ENCODE peak calls at places on chromosome 7, in five cellular contexts. D is SK-N-SH, J is GM23248, K is MM.1S, W is PC-3. X is an unnamed sample. For H3F3A and H3K79me2, the result is how much of the 10 kb centered on the place peaks cover.

GRCh38 chr7:78296689-78297371 is 498.3 kb downstream of the PHTF2 start:
- DNase-seq in D (no peak), J (no peak), K (no peak), W (peak), X (no peak)

GRCh38 chr7:26117970-26118369 is 34.0 kb upstream of the NFE2L3 start:
- DNase-seq in D (no peak), J (no peak), K (no peak), W (no peak), X (no peak)

GRCh38 chr7:899806-900205 is 23.5 kb downstream of the GET4 start:
- DNase-seq in D (no peak), J (no peak), K (no peak), W (no peak), X (no peak)

GRCh38 chr7:33418251-33418701 is 288.9 kb downstream of the BBS9 start:
- DNase-seq in D (no peak), J (peak), K (no peak), W (no peak), X (peak)

GRCh38 chr7:106841896-106842390 is 23.1 kb upstream of the PIK3CG start:
- DNase-seq in D (peak), J (peak), K (no peak), W (no peak), X (peak)

GRCh38 chr7:46145412-46145811 is 224.3 kb upstream of the IGFBP3 start:
- DNase-seq in D (no peak), J (peak), K (no peak), W (peak), X (peak)

GRCh38 chr7:19079066-19079465 is 38.4 kb downstream of the TWIST1 start:
- DNase-seq in D (no peak), J (no peak), K (no peak), W (peak), X (no peak)

GRCh38 chr7:1758417-1758858 is 88.4 kb downstream of the ELFN1 start:
- DNase-seq in D (peak), J (peak), K (peak), W (peak), X (peak)

GRCh38 chr7:157010588-157011332 is at the start of gene MNX1:
- DNase-seq in D (peak), J (no peak), K (peak), W (peak), X (peak)

GRCh38 chr7:155490697-155491628 is 33.0 kb downstream of the EN2 start:
- DNase-seq in D (peak), J (peak), K (no peak), W (no peak), X (peak)

GRCh38 chr7:98203261-98203963 is 7.8 kb upstream of the BHLHA15 start:
- DNase-seq in D (no peak), J (no peak), K (no peak), W (no peak), X (no peak)

GRCh38 chr7:51619880-51620279 is 303.3 kb upstream of the COBL start:
- DNase-seq in D (no peak), J (no peak), K (no peak), W (no peak), X (no peak)

GRCh38 chr7:5489991-5490536 is 66.4 kb upstream of the TNRC18 start:
- DNase-seq in D (no peak), J (no peak), K (no peak), W (no peak), X (no peak)

GRCh38 chr7:151460474-151460855 is 20.5 kb upstream of the CRYGN start:
- DNase-seq in D (no peak), J (peak), K (no peak), W (no peak), X (no peak)

GRCh38 chr7:150852371-150852905 is at the start of gene AOC1:
- DNase-seq in D (no peak), J (no peak), K (no peak), W (no peak), X (no peak)

GRCh38 chr7:22443370-22444180 is 56.4 kb downstream of the STEAP1B start:
- DNase-seq in D (no peak), J (peak), K (no peak), W (peak), X (no peak)

GRCh38 chr7:18421297-18422004 is 74.1 kb upstream of the HDAC9 start:
- DNase-seq in D (no peak), J (no peak), K (no peak), W (no peak), X (peak)

GRCh38 chr7:158591944-158592343 is 4.3 kb upstream of the PTPRN2 start:
- DNase-seq in D (no peak), J (no peak), K (no peak), W (no peak), X (no peak)
- H3F3A ChIP-seq in D (under half), J (under half), K (under half), W (under half), X (under half)

DNA sequence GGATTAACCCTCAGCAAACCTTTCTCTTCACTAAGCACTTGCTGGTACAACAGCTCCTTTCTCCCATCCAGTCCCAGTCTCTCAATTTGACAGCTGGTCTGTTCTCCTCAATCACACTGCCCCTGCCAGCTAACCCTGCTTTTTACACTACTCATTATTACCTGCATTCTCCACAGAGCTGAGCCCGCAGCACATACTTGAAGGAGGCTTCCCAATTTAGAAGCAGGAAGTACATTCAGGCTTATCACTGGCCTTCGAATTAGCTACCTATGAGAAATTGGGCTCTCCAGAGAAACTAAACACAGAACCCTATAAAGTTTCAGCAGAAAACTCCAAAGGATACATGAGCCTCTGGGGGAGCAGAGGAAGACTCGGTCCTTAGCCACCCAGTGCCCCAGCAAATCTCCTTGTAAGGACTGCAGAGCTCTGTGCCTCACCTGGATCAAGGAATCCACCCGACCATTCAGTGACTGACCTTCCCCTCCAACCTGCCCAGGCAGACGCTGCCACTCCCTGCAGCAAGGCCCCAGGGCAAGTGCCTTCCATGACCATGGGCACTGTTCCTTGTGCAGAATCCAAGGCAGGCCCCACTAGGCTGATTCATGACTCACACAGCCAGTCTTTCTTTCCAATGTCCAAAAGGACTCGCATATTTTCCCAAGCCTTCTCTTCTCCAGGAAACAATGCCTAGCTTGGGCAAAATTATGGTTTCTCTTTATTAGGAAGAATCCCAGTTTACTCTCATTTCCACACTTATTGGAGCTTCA is 68.0 kb downstream of the VOPP1 start:
- DNase-seq in D (no peak), J (peak), K (peak), W (peak), X (no peak)
- H3K79me2 ChIP-seq in D (half or more), J (half or more), K (half or more), W (under half), X (under half)

DNA sequence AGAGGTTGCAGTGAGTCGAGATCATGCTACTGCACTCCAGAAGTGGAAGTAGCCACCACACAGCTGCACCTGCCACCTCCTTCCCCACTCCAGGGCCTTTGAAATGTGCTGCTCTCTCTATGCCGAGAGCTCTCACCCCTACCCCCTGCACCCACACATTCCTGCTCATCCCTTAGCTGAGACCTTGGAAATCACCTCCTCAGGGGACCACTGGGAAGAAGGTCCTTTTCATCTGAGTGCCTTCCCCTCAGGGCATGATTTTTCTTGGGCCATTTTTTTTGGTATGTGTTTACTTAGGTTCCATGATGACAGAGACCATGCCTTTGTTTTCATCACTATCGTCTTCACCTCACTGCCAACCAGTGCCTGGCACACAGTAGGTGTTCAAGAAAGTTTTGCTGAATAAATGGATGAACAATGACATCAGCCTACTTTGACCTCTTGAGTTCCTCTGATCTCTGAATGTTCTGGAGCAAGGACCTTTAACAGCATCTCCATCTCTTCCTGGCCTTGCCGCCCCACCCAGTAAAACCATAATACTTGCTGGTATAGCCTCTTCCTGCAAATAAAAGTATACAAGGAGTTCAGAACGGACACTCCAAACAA is 166.6 kb upstream of the KLF14 start:
- DNase-seq in D (no peak), J (peak), K (no peak), W (peak), X (no peak)
- H3F3A ChIP-seq in D (half or more), J (half or more), K (under half), W (half or more), X (under half)

DNA sequence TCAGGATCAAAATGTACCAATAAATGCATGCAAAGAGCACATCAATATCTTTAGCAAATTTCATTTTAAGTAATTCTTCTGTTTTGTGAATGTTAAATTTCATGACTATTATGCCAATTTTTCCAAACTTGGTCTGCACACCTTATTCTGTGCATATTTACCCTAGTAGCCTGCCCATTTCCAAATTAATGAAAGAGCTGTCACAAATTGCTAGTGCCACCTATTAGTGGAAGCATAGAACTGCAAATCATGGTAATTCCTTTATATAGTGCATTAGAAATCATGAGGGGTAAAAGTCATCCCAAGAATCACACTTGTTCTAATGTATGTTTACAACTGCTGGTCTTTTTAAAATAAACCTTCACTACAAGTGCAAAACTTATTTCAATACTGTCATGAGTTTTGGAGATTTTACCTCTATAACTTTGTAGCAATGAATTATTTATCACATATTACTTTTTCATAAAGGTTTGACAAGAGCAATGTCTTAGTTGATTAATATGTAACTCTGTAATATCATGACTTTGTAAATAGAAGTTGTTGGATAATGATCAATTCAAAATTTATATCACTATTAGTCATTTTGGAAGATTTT is 5.7 kb downstream of the SEMA3A start:
- DNase-seq in D (peak), J (peak), K (peak), W (peak), X (no peak)
- H3K79me2 ChIP-seq in D (half or more), J (half or more), K (under half), W (half or more), X (half or more)

GRCh38 chr7:44980393-44981034 is 1.7 kb upstream of the MYO1G start:
- DNase-seq in D (no peak), J (peak), K (no peak), W (no peak), X (no peak)
- H3F3A ChIP-seq in D (under half), J (under half), K (under half), W (under half), X (under half)

GRCh38 chr7:36210542-36210941 is 57.5 kb downstream of the EEPD1 start:
- DNase-seq in D (no peak), J (no peak), K (no peak), W (no peak), X (no peak)
- H3K79me2 ChIP-seq in D (under half), J (under half), K (under half), W (under half), X (under half)

DNA sequence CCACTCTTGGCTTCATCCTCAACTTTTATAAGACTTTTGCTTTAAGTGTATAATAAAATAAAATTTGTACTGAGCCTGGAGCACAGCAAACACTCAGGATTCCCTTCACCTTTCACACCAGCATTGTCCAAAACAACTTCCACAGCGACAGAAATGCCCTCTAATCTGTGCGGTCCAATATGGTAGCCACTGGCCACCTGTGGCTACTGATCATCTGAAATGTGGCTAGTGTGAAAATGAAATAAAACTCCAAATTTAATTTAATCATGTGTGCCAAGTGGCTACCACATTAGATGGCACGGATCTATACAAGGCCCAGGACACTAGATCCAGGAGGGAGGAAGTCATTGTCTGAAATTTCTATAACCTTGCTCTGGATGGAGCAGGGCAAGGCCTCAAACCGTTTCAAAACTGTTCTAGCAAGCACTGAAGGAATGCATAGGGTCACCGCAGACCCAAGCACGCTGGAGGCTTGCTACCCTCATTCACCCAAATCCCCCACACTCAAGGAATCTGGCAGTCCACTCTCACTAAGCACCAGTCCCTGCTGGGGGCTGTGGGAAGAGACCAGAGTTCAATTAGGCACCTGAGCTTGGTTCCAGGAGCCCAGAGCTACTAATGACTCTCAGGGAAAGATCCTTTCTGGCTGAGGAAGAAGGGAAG is 6.3 kb upstream of the MYO1G start:
- DNase-seq in D (peak), J (no peak), K (no peak), W (no peak), X (peak)
- H3F3A ChIP-seq in D (under half), J (half or more), K (under half), W (under half), X (half or more)

GRCh38 chr7:47441796-47442744 is 139.8 kb downstream of the TNS3 start:
- DNase-seq in D (no peak), J (peak), K (no peak), W (no peak), X (no peak)

GRCh38 chr7:47440320-47440719 is 141.6 kb downstream of the TNS3 start:
- DNase-seq in D (no peak), J (no peak), K (no peak), W (no peak), X (no peak)

GRCh38 chr7:47438411-47439029 is 143.4 kb downstream of the TNS3 start:
- DNase-seq in D (no peak), J (no peak), K (no peak), W (no peak), X (no peak)

GRCh38 chr7:47435889-47436312 is 146.0 kb downstream of the TNS3 start:
- DNase-seq in D (peak), J (peak), K (no peak), W (peak), X (peak)

DNA sequence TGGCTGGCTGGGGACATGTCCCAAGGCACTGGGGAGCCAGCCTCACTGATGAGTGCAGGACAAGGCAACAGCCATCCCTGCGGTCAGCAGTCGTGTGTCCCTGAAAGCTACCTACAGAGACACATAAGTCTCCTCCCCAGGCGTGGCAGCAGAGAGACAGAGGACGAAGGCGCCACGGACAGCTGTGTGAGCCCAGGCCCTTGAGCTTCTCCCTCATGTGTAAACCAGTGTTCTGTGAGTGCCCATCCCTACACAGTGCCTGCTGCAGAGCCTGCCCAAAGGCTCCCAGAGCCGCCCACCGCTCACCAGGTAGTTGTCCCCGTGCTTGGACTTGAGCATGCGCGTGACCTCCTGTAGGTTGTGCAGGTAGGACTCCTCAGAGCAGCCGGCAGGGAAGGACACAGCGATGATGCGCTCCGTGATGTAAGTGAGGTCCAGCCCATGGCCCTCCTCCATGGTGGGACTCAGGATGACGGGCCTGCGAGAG is 142.7 kb downstream of the TNS3 start:
- DNase-seq in D (no peak), J (no peak), K (no peak), W (no peak), X (no peak)
- H3K79me2 ChIP-seq in D (under half), J (under half), K (half or more), W (under half), X (under half)

DNA sequence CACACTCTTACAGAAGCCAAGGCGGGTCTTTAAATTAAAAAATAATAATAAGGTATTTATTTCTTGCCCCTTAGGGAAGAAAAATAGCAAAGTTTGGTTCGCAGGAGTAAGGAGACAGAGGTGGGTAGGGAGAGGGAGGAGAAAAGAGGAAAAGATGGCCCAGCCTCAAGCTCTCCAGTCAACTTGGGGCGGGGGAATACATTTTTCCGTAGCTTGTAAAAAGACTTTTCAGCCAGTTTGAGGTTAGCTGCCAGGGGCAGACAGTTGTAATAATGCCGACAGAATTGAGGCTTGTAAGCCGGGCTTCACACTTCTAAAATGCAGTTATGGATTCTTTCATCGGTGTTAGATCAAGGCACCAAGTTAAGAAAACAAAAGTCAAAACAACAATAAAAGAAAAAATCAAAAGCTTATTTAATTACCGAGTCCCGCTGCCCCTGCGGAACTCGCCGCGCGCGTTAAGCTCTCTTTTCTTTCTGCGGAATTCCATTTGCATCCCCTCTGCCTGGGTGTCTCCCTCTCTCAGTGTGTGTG is 489 bp upstream of the EVX1 start:
- DNase-seq in D (no peak), J (no peak), K (no peak), W (no peak), X (peak)
- H3F3A ChIP-seq in D (under half), J (under half), K (under half), W (under half), X (under half)